ENCODE peak calls at places on chromosome 9, in four cellular contexts. One of them, this sample, is unnamed.

GRCh38 chr9:96450613-96451544 is 910 bp downstream of the HABP4 start:
- DNase-seq in left lung: peak
- DNase-seq in GM12865: peak
- DNase-seq in progenitor cell of endocrine pancreas: peak
- DNase-seq in this sample: no peak

GRCh38 chr9:114096041-114096511 is 3.0 kb downstream of the KIF12 start:
- DNase-seq in left lung: no peak
- DNase-seq in GM12865: no peak
- DNase-seq in progenitor cell of endocrine pancreas: no peak
- DNase-seq in this sample: no peak

GRCh38 chr9:137643921-137644320 is 25.1 kb downstream of the EHMT1 start:
- DNase-seq in left lung: no peak
- DNase-seq in GM12865: no peak
- DNase-seq in progenitor cell of endocrine pancreas: no peak
- DNase-seq in this sample: no peak

GRCh38 chr9:21119093-21119770 is 22.4 kb downstream of the IFNW1 start:
- DNase-seq in left lung: peak
- DNase-seq in GM12865: no peak
- DNase-seq in progenitor cell of endocrine pancreas: no peak
- DNase-seq in this sample: no peak

GRCh38 chr9:97978706-97979105 is 4.4 kb upstream of the ANP32B start:
- DNase-seq in left lung: no peak
- DNase-seq in GM12865: no peak
- DNase-seq in progenitor cell of endocrine pancreas: no peak
- DNase-seq in this sample: no peak

GRCh38 chr9:122347348-122348287 is 23.2 kb upstream of the PTGS1 start:
- DNase-seq in left lung: no peak
- DNase-seq in GM12865: no peak
- DNase-seq in progenitor cell of endocrine pancreas: no peak
- DNase-seq in this sample: no peak

GRCh38 chr9:38316166-38316765 is 76.2 kb upstream of the ALDH1B1 start:
- DNase-seq in left lung: no peak
- DNase-seq in GM12865: no peak
- DNase-seq in progenitor cell of endocrine pancreas: no peak
- DNase-seq in this sample: no peak

GRCh38 chr9:94005272-94005901 is 50.2 kb upstream of the BARX1 start:
- DNase-seq in left lung: no peak
- DNase-seq in GM12865: no peak
- DNase-seq in progenitor cell of endocrine pancreas: no peak
- DNase-seq in this sample: no peak

GRCh38 chr9:101083451-101083850 is 54.9 kb downstream of the PLPPR1 start:
- DNase-seq in left lung: no peak
- DNase-seq in GM12865: no peak
- DNase-seq in progenitor cell of endocrine pancreas: no peak
- DNase-seq in this sample: no peak

GRCh38 chr9:35135988-35136387 is 20.3 kb upstream of the ATOSB start:
- DNase-seq in left lung: no peak
- DNase-seq in GM12865: no peak
- DNase-seq in progenitor cell of endocrine pancreas: no peak
- DNase-seq in this sample: no peak

GRCh38 chr9:129494113-129494789 is 126.7 kb downstream of the C9orf50 start:
- DNase-seq in left lung: no peak
- DNase-seq in GM12865: no peak
- DNase-seq in progenitor cell of endocrine pancreas: no peak
- DNase-seq in this sample: no peak

DNA sequence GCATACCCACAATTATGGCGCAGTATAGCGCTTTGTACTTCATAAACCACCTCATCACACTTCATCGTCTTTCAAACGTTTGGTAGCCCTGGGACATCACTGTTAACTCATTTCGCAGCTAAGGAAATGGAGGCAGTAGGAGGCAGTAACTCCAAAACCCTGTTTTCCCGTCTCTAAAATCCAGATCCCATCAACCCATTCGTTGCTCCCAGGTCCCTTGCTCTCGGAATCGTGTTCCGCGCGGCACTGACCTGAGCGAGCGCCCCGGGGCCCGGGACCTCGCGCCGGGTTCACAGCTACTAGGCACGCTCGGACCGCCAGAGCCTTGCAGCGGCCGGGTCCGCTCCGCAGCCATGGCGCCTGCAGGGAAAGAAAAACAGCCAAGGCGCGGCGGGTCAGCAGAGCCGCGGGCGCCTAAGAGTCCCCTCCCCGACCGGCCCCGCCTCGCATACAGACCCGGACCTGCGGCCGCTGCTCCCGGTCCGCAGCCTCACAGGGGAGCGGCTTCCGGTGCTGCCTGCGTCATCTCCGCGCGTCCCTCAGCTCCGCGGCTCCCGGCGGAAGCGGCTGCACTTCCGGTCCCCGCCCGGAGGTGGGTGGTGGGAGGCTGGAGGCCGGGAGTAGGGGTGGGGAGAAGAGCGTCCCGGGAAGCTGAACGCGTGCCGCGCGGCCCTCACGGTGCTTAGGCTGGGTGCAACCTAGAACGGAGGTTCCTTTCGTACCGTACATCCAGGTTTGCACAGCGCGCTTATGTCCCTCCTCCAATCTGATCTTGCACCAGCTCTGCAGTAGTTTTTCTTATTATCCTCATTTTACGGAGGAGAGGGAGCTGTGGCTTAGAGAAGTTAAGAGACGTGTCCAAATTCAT is at the start of gene FBXW2:
- DNase-seq in left lung: peak
- DNase-seq in GM12865: peak
- DNase-seq in progenitor cell of endocrine pancreas: peak
- DNase-seq in this sample: peak
- TF ChIP-seq CTCF in left lung: no peak
- TF ChIP-seq CTCF in GM12865: no peak
- TF ChIP-seq CTCF in progenitor cell of endocrine pancreas: peak
- TF ChIP-seq CTCF in this sample: no peak

GRCh38 chr9:128055222-128056040 is 11.7 kb downstream of the NAIF1 start:
- DNase-seq in left lung: peak
- DNase-seq in GM12865: no peak
- DNase-seq in progenitor cell of endocrine pancreas: no peak
- DNase-seq in this sample: no peak
- TF ChIP-seq CTCF in left lung: no peak
- TF ChIP-seq CTCF in GM12865: no peak
- TF ChIP-seq CTCF in progenitor cell of endocrine pancreas: no peak
- TF ChIP-seq CTCF in this sample: no peak

GRCh38 chr9:126794441-126794840 is 10.4 kb upstream of the ZBTB43 start:
- DNase-seq in left lung: peak
- DNase-seq in GM12865: no peak
- DNase-seq in progenitor cell of endocrine pancreas: no peak
- DNase-seq in this sample: no peak
- TF ChIP-seq CTCF in left lung: no peak
- TF ChIP-seq CTCF in GM12865: no peak
- TF ChIP-seq CTCF in progenitor cell of endocrine pancreas: no peak
- TF ChIP-seq CTCF in this sample: no peak

DNA sequence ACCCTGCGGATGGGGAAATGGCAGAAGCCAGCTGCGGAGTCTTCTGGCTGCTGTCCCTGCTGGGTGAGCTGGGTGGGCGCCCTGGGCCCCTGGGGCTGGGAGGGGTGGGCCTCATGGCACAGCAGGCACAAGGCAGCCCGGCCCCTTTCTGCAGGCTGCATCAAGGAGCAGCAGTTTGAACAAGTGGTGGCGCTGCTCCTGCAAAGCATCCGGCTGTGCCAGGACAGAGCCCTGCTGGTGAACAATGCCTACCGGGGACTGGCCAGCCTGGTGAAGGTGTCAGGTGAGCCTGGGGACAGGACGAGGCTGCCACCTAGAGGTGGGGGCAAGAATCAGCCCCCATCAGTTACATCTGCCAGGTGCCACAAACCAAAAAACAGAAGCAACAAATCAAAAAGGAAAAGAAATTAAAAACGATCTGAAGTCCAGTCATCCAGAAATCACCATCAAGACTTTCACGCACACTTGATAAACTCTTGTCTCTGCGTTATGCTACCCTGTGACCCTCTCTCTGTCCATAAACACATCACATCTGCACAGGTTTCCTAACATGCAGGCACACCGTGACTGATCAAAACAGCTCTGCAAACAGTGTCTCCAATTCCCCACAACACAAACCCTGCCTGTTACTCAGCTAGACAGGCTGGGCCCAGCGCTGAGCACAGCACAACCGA is 13.9 kb downstream of the REXO4 start:
- DNase-seq in left lung: peak
- DNase-seq in GM12865: peak
- DNase-seq in progenitor cell of endocrine pancreas: no peak
- DNase-seq in this sample: peak
- TF ChIP-seq CTCF in left lung: peak
- TF ChIP-seq CTCF in GM12865: peak
- TF ChIP-seq CTCF in progenitor cell of endocrine pancreas: peak
- TF ChIP-seq CTCF in this sample: peak

DNA sequence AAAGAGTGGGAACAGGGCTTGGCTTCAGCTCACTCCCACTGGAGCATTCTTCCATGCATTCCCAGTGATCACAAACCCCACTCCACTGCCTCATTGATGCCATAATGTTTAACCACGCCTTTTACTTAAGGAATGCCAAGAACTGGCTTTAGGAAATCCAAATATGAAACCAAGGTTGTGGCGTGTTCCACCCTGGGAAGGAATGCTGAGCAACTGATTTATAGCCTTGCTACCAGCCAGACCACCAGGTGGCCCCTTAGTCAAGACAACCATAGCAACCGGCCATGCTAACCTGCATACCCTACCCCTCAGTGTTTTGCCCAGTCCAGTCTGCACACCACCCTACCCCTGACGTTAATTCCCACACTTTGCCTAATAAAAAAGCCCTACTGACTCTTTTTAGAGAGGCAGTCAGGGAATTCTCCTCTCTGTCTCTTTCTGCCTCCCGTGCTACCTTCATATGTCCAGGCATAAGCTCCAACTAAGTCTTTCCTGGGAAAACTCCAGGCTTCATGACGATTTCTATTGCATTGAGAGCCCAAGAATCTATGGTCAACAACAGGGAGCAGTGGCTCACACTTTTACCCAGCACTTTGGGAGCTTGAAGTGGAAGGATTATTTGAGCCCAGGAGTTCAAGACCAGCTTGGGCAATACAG is 27.0 kb upstream of the PRRC2B start:
- DNase-seq in left lung: no peak
- DNase-seq in GM12865: no peak
- DNase-seq in progenitor cell of endocrine pancreas: peak
- DNase-seq in this sample: no peak
- TF ChIP-seq CTCF in left lung: no peak
- TF ChIP-seq CTCF in GM12865: peak
- TF ChIP-seq CTCF in progenitor cell of endocrine pancreas: peak
- TF ChIP-seq CTCF in this sample: peak

GRCh38 chr9:134747951-134748489 is 106.4 kb downstream of the COL5A1 start:
- DNase-seq in left lung: no peak
- DNase-seq in GM12865: no peak
- DNase-seq in progenitor cell of endocrine pancreas: no peak
- DNase-seq in this sample: no peak
- TF ChIP-seq CTCF in left lung: no peak
- TF ChIP-seq CTCF in GM12865: no peak
- TF ChIP-seq CTCF in progenitor cell of endocrine pancreas: no peak
- TF ChIP-seq CTCF in this sample: no peak

DNA sequence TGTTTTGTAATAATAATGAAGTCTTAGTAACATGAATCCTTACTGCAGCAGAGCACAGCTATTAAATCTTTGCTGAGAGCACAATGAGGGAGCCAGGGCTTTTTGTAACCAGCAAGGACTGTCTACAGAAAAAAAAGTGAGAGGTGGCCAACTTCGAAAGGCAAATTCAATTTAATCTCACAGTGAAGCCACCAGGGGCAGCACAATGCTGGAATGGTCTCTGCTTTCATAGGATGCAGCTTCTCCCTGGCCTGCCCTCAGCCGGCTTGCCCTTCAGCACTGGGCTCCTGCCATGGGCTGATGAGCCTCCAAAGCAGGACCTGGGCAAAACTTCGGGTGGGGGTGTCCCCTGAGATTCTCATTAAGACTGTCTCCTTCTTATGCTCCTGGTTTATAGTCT is 134.3 kb downstream of the GNAQ start:
- DNase-seq in left lung: no peak
- DNase-seq in GM12865: peak
- DNase-seq in progenitor cell of endocrine pancreas: no peak
- DNase-seq in this sample: no peak
- TF ChIP-seq CTCF in left lung: no peak
- TF ChIP-seq CTCF in GM12865: no peak
- TF ChIP-seq CTCF in progenitor cell of endocrine pancreas: peak
- TF ChIP-seq CTCF in this sample: no peak

This sample was measured in D721Med.